ENCODE peak calls at places on chromosomes 1 and 21, in ten cellular contexts. One of them, this sample, is unnamed.

GRCh38 chr1:220298470-220298869 is 26.2 kb upstream of the RAB3GAP2 start:
- DNase-seq in spleen: no peak
- DNase-seq in esophagus squamous epithelium: no peak
- DNase-seq in suprapubic skin: no peak
- DNase-seq in heart left ventricle: no peak
- DNase-seq in Peyer's patch: no peak
- DNase-seq in ovary: no peak
- DNase-seq in NB4: no peak
- DNase-seq in stomach: no peak
- DNase-seq in transverse colon: no peak
- DNase-seq in this sample: no peak

GRCh38 chr21:29349702-29350101 is 51.0 kb downstream of the BACH1 start:
- DNase-seq in transverse colon: no peak
- DNase-seq in esophagus squamous epithelium: no peak
- DNase-seq in Peyer's patch: no peak
- DNase-seq in heart left ventricle: no peak
- DNase-seq in stomach: no peak
- DNase-seq in NB4: no peak
- DNase-seq in suprapubic skin: no peak
- DNase-seq in ovary: no peak
- DNase-seq in spleen: no peak
- DNase-seq in this sample: no peak

GRCh38 chr1:82154231-82154630 is 353.5 kb downstream of the ADGRL2 start:
- DNase-seq in NB4: no peak
- DNase-seq in transverse colon: no peak
- DNase-seq in Peyer's patch: no peak
- DNase-seq in stomach: no peak
- DNase-seq in ovary: no peak
- DNase-seq in esophagus squamous epithelium: no peak
- DNase-seq in heart left ventricle: no peak
- DNase-seq in suprapubic skin: no peak
- DNase-seq in spleen: no peak
- DNase-seq in this sample: no peak

GRCh38 chr21:45963225-45963555 is 18.4 kb upstream of the COL6A1 start:
- DNase-seq in transverse colon: no peak
- DNase-seq in ovary: no peak
- DNase-seq in stomach: no peak
- DNase-seq in esophagus squamous epithelium: no peak
- DNase-seq in Peyer's patch: no peak
- DNase-seq in suprapubic skin: no peak
- DNase-seq in spleen: no peak
- DNase-seq in NB4: no peak
- DNase-seq in heart left ventricle: no peak
- DNase-seq in this sample: no peak

GRCh38 chr1:174301295-174302077 is 142.2 kb downstream of the RABGAP1L start:
- DNase-seq in NB4: no peak
- DNase-seq in stomach: no peak
- DNase-seq in heart left ventricle: no peak
- DNase-seq in suprapubic skin: no peak
- DNase-seq in transverse colon: no peak
- DNase-seq in spleen: no peak
- DNase-seq in Peyer's patch: no peak
- DNase-seq in esophagus squamous epithelium: no peak
- DNase-seq in ovary: no peak
- DNase-seq in this sample: no peak

GRCh38 chr1:928825-929661 is 5.3 kb downstream of the SAMD11 start:
- DNase-seq in stomach: no peak
- DNase-seq in ovary: no peak
- DNase-seq in NB4: peak
- DNase-seq in spleen: no peak
- DNase-seq in suprapubic skin: no peak
- DNase-seq in heart left ventricle: no peak
- DNase-seq in Peyer's patch: no peak
- DNase-seq in esophagus squamous epithelium: no peak
- DNase-seq in transverse colon: no peak
- DNase-seq in this sample: no peak

GRCh38 chr1:183019860-183020259 is 3.4 kb upstream of the LAMC1 start:
- DNase-seq in suprapubic skin: no peak
- DNase-seq in esophagus squamous epithelium: no peak
- DNase-seq in Peyer's patch: no peak
- DNase-seq in stomach: peak
- DNase-seq in ovary: peak
- DNase-seq in transverse colon: no peak
- DNase-seq in heart left ventricle: no peak
- DNase-seq in NB4: no peak
- DNase-seq in spleen: no peak
- DNase-seq in this sample: no peak

GRCh38 chr1:92748138-92748537 is 36.8 kb downstream of the EVI5 start:
- DNase-seq in suprapubic skin: no peak
- DNase-seq in esophagus squamous epithelium: no peak
- DNase-seq in ovary: no peak
- DNase-seq in heart left ventricle: no peak
- DNase-seq in NB4: no peak
- DNase-seq in spleen: no peak
- DNase-seq in transverse colon: no peak
- DNase-seq in stomach: no peak
- DNase-seq in Peyer's patch: no peak
- DNase-seq in this sample: no peak

GRCh38 chr1:18234790-18235242 is 127.2 kb downstream of the IGSF21 start:
- DNase-seq in spleen: no peak
- DNase-seq in suprapubic skin: no peak
- DNase-seq in ovary: no peak
- DNase-seq in NB4: peak
- DNase-seq in esophagus squamous epithelium: no peak
- DNase-seq in transverse colon: peak
- DNase-seq in heart left ventricle: no peak
- DNase-seq in Peyer's patch: no peak
- DNase-seq in stomach: peak
- DNase-seq in this sample: no peak

GRCh38 chr1:243814718-243815117 is 35.3 kb downstream of the AKT3 start:
- DNase-seq in suprapubic skin: no peak
- DNase-seq in stomach: no peak
- DNase-seq in Peyer's patch: no peak
- DNase-seq in heart left ventricle: no peak
- DNase-seq in NB4: no peak
- DNase-seq in esophagus squamous epithelium: no peak
- DNase-seq in transverse colon: no peak
- DNase-seq in ovary: no peak
- DNase-seq in spleen: no peak
- DNase-seq in this sample: no peak

GRCh38 chr1:184860535-184860934 is 105.9 kb upstream of the EDEM3 start:
- DNase-seq in transverse colon: no peak
- DNase-seq in Peyer's patch: no peak
- DNase-seq in NB4: no peak
- DNase-seq in esophagus squamous epithelium: no peak
- DNase-seq in heart left ventricle: no peak
- DNase-seq in spleen: no peak
- DNase-seq in suprapubic skin: no peak
- DNase-seq in stomach: no peak
- DNase-seq in ovary: no peak
- DNase-seq in this sample: no peak

GRCh38 chr1:204136814-204137213 is 15.0 kb downstream of the ETNK2 start:
- DNase-seq in transverse colon: no peak
- DNase-seq in heart left ventricle: no peak
- DNase-seq in suprapubic skin: no peak
- DNase-seq in spleen: no peak
- DNase-seq in stomach: no peak
- DNase-seq in ovary: no peak
- DNase-seq in NB4: no peak
- DNase-seq in esophagus squamous epithelium: no peak
- DNase-seq in Peyer's patch: no peak
- DNase-seq in this sample: no peak
- TF ChIP-seq POLR2A in transverse colon: no peak
- TF ChIP-seq POLR2A in heart left ventricle: no peak
- TF ChIP-seq POLR2A in suprapubic skin: no peak
- TF ChIP-seq POLR2A in spleen: no peak
- TF ChIP-seq POLR2A in stomach: no peak
- TF ChIP-seq POLR2A in ovary: no peak
- TF ChIP-seq POLR2A in NB4: no peak
- TF ChIP-seq POLR2A in esophagus squamous epithelium: no peak
- TF ChIP-seq POLR2A in Peyer's patch: no peak
- TF ChIP-seq POLR2A in this sample: no peak

DNA sequence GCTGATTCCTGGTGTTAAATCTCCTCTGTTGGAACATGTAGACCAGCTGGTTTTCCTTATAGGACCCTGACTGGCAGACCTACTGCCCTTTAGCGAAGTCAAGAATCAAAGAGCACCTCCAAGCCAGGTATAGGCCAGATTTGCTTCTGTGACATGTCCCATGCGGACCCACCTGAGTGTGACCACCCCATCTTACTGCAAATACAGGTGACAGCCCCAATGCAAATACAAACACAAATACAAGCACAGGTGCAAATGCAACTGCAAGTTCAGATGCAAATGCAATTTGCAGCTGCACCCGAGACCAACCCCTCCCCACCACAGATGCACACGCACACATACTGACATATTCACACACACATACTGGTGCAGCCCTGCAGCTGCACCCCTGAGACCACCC is 72.3 kb downstream of the SIK1 start:
- DNase-seq in Peyer's patch: peak
- DNase-seq in ovary: no peak
- DNase-seq in NB4: no peak
- DNase-seq in transverse colon: no peak
- DNase-seq in heart left ventricle: no peak
- DNase-seq in esophagus squamous epithelium: no peak
- DNase-seq in spleen: no peak
- DNase-seq in suprapubic skin: no peak
- DNase-seq in stomach: no peak
- DNase-seq in this sample: no peak
- H3K4me3 ChIP-seq in Peyer's patch: no peak
- H3K4me3 ChIP-seq in ovary: no peak
- H3K4me3 ChIP-seq in NB4: no peak
- H3K4me3 ChIP-seq in transverse colon: no peak
- H3K4me3 ChIP-seq in heart left ventricle: no peak
- H3K4me3 ChIP-seq in esophagus squamous epithelium: no peak
- H3K4me3 ChIP-seq in spleen: no peak
- H3K4me3 ChIP-seq in suprapubic skin: no peak
- H3K4me3 ChIP-seq in stomach: no peak
- H3K4me3 ChIP-seq in this sample: peak

GRCh38 chr1:234980224-234980656 is 148.4 kb downstream of the TOMM20 start:
- DNase-seq in transverse colon: no peak
- DNase-seq in heart left ventricle: no peak
- DNase-seq in suprapubic skin: no peak
- DNase-seq in ovary: peak
- DNase-seq in stomach: no peak
- DNase-seq in esophagus squamous epithelium: no peak
- DNase-seq in spleen: no peak
- DNase-seq in NB4: no peak
- DNase-seq in Peyer's patch: no peak
- DNase-seq in this sample: no peak

GRCh38 chr1:234976880-234977680 is 151.6 kb downstream of the TOMM20 start:
- DNase-seq in heart left ventricle: no peak
- DNase-seq in transverse colon: no peak
- DNase-seq in suprapubic skin: peak
- DNase-seq in spleen: no peak
- DNase-seq in esophagus squamous epithelium: no peak
- DNase-seq in stomach: no peak
- DNase-seq in ovary: no peak
- DNase-seq in Peyer's patch: no peak
- DNase-seq in NB4: peak
- DNase-seq in this sample: no peak

GRCh38 chr1:234977891-234978396 is 150.7 kb downstream of the TOMM20 start:
- DNase-seq in ovary: no peak
- DNase-seq in Peyer's patch: peak
- DNase-seq in esophagus squamous epithelium: no peak
- DNase-seq in stomach: peak
- DNase-seq in NB4: no peak
- DNase-seq in transverse colon: no peak
- DNase-seq in heart left ventricle: no peak
- DNase-seq in suprapubic skin: peak
- DNase-seq in spleen: no peak
- DNase-seq in this sample: no peak

GRCh38 chr1:234979316-234980223 is 149.1 kb downstream of the TOMM20 start:
- DNase-seq in suprapubic skin: peak
- DNase-seq in ovary: no peak
- DNase-seq in NB4: no peak
- DNase-seq in transverse colon: no peak
- DNase-seq in stomach: no peak
- DNase-seq in heart left ventricle: no peak
- DNase-seq in Peyer's patch: peak
- DNase-seq in esophagus squamous epithelium: no peak
- DNase-seq in spleen: no peak
- DNase-seq in this sample: no peak

DNA sequence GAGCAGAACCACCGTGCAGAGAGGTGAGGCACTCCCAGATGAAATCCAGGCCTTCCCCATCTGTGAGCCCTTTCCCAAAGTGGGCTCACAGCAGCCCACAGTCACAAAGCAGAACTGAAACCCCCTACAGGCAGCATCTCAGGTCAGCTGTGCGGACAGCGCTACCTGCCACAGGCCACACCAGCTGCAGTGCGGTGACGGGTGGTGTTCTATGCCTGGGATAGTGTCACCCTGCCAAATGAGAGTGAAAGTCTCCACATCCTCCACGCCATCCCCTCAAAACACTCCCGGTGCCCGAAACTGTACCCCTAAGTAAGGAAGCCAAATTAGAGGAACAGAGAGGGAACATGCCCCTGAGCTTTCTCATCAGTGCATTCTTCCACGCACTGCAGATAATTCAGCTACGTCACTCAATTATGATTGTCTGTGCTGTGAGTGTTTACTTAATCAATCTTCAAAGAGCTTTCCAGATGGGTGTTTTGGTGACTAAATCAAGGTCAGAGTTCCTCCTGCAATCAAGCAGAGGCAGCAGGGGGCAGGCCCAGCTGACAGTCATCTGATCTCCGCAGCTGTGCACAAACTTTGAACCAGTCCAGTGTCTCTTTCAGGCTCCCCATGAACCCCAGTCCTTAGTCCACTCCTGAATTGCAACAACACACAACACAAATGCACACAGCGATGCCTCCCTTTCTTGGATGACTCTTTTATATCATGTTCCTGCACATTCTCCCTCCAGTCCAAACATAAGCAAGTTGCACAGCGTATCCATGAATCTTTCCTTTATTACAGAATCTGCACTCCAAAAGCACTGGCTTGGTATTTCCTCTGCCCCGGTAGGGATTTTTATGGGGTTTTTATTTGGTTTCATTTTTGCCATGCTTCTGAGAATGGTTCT is 150.0 kb downstream of the TOMM20 start:
- DNase-seq in heart left ventricle: peak
- DNase-seq in ovary: no peak
- DNase-seq in NB4: peak
- DNase-seq in Peyer's patch: peak
- DNase-seq in stomach: peak
- DNase-seq in suprapubic skin: no peak
- DNase-seq in esophagus squamous epithelium: no peak
- DNase-seq in spleen: peak
- DNase-seq in transverse colon: peak
- DNase-seq in this sample: peak
- TF ChIP-seq POLR2A in heart left ventricle: no peak
- TF ChIP-seq POLR2A in ovary: no peak
- TF ChIP-seq POLR2A in NB4: no peak
- TF ChIP-seq POLR2A in Peyer's patch: peak
- TF ChIP-seq POLR2A in stomach: no peak
- TF ChIP-seq POLR2A in suprapubic skin: no peak
- TF ChIP-seq POLR2A in esophagus squamous epithelium: no peak
- TF ChIP-seq POLR2A in spleen: no peak
- TF ChIP-seq POLR2A in transverse colon: no peak
- TF ChIP-seq POLR2A in this sample: peak

DNA sequence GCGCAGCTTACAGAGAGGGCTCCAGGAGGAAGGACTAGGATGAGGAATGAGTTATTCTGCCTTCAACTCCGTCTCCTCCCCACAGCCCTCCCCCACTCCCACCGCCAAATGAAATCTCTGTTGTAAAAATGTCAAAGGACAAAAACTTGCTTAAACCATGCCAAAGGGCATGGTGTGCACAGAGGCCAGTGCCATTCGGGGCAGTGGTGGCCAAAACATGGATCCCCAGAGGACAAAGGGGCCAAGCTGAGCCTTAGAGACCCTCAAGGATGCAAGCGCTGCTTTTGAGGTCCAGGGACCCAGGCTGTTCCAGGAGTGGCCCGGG is 85.2 kb upstream of the SLC25A33 start:
- DNase-seq in suprapubic skin: no peak
- DNase-seq in Peyer's patch: no peak
- DNase-seq in ovary: no peak
- DNase-seq in stomach: no peak
- DNase-seq in transverse colon: no peak
- DNase-seq in NB4: no peak
- DNase-seq in esophagus squamous epithelium: no peak
- DNase-seq in heart left ventricle: no peak
- DNase-seq in spleen: no peak
- DNase-seq in this sample: no peak
- H3K4me3 ChIP-seq in suprapubic skin: no peak
- H3K4me3 ChIP-seq in Peyer's patch: no peak
- H3K4me3 ChIP-seq in ovary: no peak
- H3K4me3 ChIP-seq in stomach: no peak
- H3K4me3 ChIP-seq in transverse colon: no peak
- H3K4me3 ChIP-seq in NB4: no peak
- H3K4me3 ChIP-seq in esophagus squamous epithelium: no peak
- H3K4me3 ChIP-seq in heart left ventricle: no peak
- H3K4me3 ChIP-seq in spleen: no peak
- H3K4me3 ChIP-seq in this sample: no peak